ENCODE peak calls at places on chromosomes 11 and 22, in ten cellular contexts. U is stomach; Y is spleen; Z is effector memory CD4-positive, alpha-beta T cell; Q is CD8-positive, alpha-beta T cell; H is A549; F is adipocyte; S is endothelial cell of umbilical vein; I is suprapubic skin; T is endodermal cell. V is an unnamed sample.
A peak's percentile ranks its signal among the peaks of the same experiment; 100 is the strongest.

GRCh38 chr11:18671246-18671645 is 27.3 kb upstream of the TMEM86A start:
- DNase-seq in U (no peak), Y (no peak), Z (no peak), Q (no peak), H (no peak), F (no peak), S (no peak), I (no peak), T (no peak), V (no peak)

GRCh38 chr11:124670732-124671131 is 2.8 kb downstream of the SIAE start:
- DNase-seq in U (no peak), Y (no peak), Z (peak; percentile 14), Q (peak; percentile 6), H (no peak), F (no peak), S (no peak), I (no peak), T (no peak), V (no peak)

GRCh38 chr11:110894224-110894623 is 182.0 kb upstream of the ARHGAP20 start:
- DNase-seq in U (no peak), Y (no peak), Z (no peak), Q (no peak), H (no peak), F (no peak), S (no peak), I (no peak), T (no peak), V (no peak)

GRCh38 chr11:65316311-65316978 is 1.8 kb downstream of the CDC42EP2 start:
- DNase-seq in U (no peak), Y (no peak), Z (no peak), Q (no peak), H (no peak), F (peak; percentile 99), S (peak; percentile 48), I (peak; percentile 90), T (peak; percentile 60), V (no peak)

GRCh38 chr11:16933756-16934603 is 80.2 kb downstream of the PLEKHA7 start:
- DNase-seq in U (no peak), Y (no peak), Z (no peak), Q (no peak), H (no peak), F (no peak), S (no peak), I (no peak), T (peak; percentile 77), V (no peak)

GRCh38 chr11:104060004-104060403 is 23.6 kb downstream of the DDI1 start:
- DNase-seq in U (no peak), Y (no peak), Z (no peak), Q (no peak), H (no peak), F (peak; percentile 3), S (no peak), I (no peak), T (no peak), V (no peak)

GRCh38 chr11:56841210-56841810 is 92.8 kb upstream of the OR9G4 start:
- DNase-seq in U (peak; percentile 58), Y (no peak), Z (no peak), Q (no peak), H (peak; percentile 35), F (peak; percentile 86), S (peak; percentile 64), I (no peak), T (peak; percentile 79), V (no peak)

GRCh38 chr11:91624021-91624420 is 600.6 kb upstream of the FAT3 start:
- DNase-seq in U (no peak), Y (no peak), Z (no peak), Q (no peak), H (no peak), F (no peak), S (no peak), I (no peak), T (no peak), V (no peak)

GRCh38 chr11:64152841-64153691 is 12.8 kb downstream of the MACROD1 start:
- DNase-seq in U (peak; percentile 72), Y (peak; percentile 93), Z (peak; percentile 43), Q (peak; percentile 50), H (peak; percentile 94), F (peak; percentile 75), S (peak; percentile 42), I (no peak), T (peak; percentile 90), V (peak; percentile 78)

GRCh38 chr11:65110354-65110861 is 1.3 kb upstream of the TM7SF2 start:
- DNase-seq in U (peak; percentile 93), Y (peak; percentile 95), Z (peak; percentile 87), Q (peak; percentile 96), H (peak; percentile 86), F (peak; percentile 93), S (peak; percentile 87), I (peak; percentile 94), T (peak; percentile 98), V (peak; percentile 99)

GRCh38 chr11:16632295-16633200 is 105.9 kb upstream of the C11orf58 start:
- DNase-seq in U (no peak), Y (no peak), Z (no peak), Q (no peak), H (no peak), F (peak; percentile 46), S (peak; percentile 8), I (no peak), T (peak; percentile 55), V (no peak)

GRCh38 chr11:18191376-18191775 is 18.7 kb downstream of the MRGPRX4 start:
- DNase-seq in U (no peak), Y (no peak), Z (no peak), Q (no peak), H (no peak), F (no peak), S (no peak), I (no peak), T (no peak), V (no peak)

GRCh38 chr11:8577791-8578581 is 16.0 kb downstream of the STK33 start:
- DNase-seq in U (no peak), Y (no peak), Z (no peak), Q (no peak), H (no peak), F (no peak), S (no peak), I (no peak), T (no peak), V (no peak)

GRCh38 chr11:63445720-63446119 is 45.2 kb downstream of the PLAAT5 start:
- DNase-seq in U (no peak), Y (no peak), Z (no peak), Q (no peak), H (no peak), F (no peak), S (no peak), I (no peak), T (no peak), V (peak; percentile 23)

GRCh38 chr11:67062526-67063373 is 6.1 kb downstream of the RHOD start:
- DNase-seq in U (peak; percentile 56), Y (no peak), Z (no peak), Q (no peak), H (no peak), F (no peak), S (no peak), I (no peak), T (no peak), V (no peak)

GRCh38 chr22:25848954-25849353 is 107.0 kb downstream of the MYO18B start:
- DNase-seq in U (no peak), Y (peak; percentile 49), Z (no peak), Q (no peak), H (no peak), F (no peak), S (no peak), I (no peak), T (no peak), V (no peak)
- H3K4me1 ChIP-seq in U (no peaks in the 10 kb centered on the region), Y (no peaks in the 10 kb centered on the region), Z (no peaks in the 10 kb centered on the region), Q (no peaks in the 10 kb centered on the region), H (no peaks in the 10 kb centered on the region), F (no peaks in the 10 kb centered on the region), S (no peaks in the 10 kb centered on the region), I (no peaks in the 10 kb centered on the region), T (no peaks in the 10 kb centered on the region), V (no peaks in the 10 kb centered on the region)

DNA sequence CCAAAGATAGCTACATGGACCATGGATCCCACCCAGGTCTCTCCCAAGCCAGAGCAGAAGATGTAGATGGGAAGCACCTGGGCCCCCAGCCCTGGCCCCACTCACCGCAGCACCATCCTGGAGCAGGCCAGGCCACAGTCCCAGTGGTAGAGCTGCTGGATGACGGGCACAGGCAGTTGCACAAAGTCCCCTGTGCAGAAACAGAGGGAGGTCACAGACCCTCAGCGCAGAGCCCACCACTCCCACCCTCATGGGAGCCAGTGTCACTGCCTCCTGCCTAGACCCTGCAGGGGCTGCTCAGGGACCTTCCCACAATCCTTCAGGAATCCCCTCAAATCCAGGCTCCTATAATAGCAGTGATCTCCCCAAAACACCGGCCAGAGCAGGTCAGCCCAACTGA is 6.1 kb downstream of the GUCD1 start:
- DNase-seq in U (no peak), Y (no peak), Z (no peak), Q (no peak), H (no peak), F (no peak), S (no peak), I (no peak), T (no peak), V (no peak)
- H3K4me1 ChIP-seq in U (peaks cover 87% of the 10 kb centered on the region), Y (peaks cover 62% of the 10 kb centered on the region), Z (peaks cover 6% of the 10 kb centered on the region), Q (peaks cover 9% of the 10 kb centered on the region), H (peaks cover 42% of the 10 kb centered on the region), F (peaks cover 43% of the 10 kb centered on the region), S (peaks cover 8% of the 10 kb centered on the region), I (peaks cover 33% of the 10 kb centered on the region), T (no peaks in the 10 kb centered on the region), V (peaks cover 5% of the 10 kb centered on the region)

DNA sequence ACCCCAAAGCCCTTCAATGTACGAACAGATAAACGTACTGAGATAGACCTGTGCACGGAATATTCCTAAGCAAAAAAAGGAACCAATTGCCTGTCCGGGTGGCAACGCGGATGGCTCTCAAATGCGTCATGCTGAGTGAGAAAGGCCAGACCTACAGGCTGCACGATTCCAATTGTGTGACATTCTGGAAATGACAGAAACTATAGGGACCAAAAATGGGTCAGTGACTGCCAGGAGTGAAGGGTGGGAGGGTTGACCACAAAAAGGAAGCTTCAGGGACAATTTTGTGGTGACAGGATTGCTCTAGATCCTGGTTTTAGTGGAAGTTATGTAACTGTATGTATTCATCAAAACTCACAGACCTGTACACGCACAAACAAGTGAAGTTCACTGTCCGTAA is 24.0 kb upstream of the SYT8 start:
- DNase-seq in U (no peak), Y (no peak), Z (no peak), Q (no peak), H (no peak), F (no peak), S (no peak), I (no peak), T (no peak), V (no peak)
- H3K4me1 ChIP-seq in U (no peaks in the 10 kb centered on the region), Y (no peaks in the 10 kb centered on the region), Z (no peaks in the 10 kb centered on the region), Q (no peaks in the 10 kb centered on the region), H (no peaks in the 10 kb centered on the region), F (no peaks in the 10 kb centered on the region), S (no peaks in the 10 kb centered on the region), I (no peaks in the 10 kb centered on the region), T (no peaks in the 10 kb centered on the region), V (no peaks in the 10 kb centered on the region)

DNA sequence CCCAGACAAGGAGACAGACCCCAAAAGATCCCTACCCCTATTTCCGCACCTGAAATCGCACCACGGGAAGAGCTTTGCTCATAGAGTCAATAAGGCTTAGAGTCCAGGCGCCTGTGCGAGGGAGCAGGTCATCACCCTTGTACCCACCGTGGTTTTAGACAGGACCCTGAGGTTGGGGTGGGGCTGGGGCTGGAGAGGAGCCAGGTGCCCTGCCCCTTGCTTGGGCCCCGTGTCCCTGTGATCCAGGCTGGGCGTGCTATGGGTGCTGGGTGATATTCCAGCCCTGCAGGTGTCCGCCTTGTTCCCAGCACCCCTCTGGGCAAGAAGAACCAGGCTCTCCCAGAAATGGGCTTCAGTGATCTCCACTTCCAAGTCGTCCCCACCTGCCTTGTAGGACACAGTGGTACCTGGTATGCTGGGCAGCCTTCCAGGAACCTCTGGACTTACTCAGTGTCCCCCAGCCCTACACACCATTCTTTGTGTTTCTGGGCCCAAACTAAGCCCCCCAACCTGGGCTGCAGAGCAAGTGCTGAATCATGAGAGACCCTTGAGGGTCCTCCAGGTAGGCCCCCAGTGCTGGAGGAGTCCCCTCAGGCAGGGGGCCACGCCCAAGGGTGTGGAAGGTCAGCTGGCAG is 4.5 kb downstream of the CD81 start:
- DNase-seq in U (no peak), Y (peak; percentile 76), Z (no peak), Q (no peak), H (no peak), F (no peak), S (no peak), I (no peak), T (no peak), V (no peak)
- H3K4me1 ChIP-seq in U (peaks cover 87% of the 10 kb centered on the region), Y (peaks cover 88% of the 10 kb centered on the region), Z (peaks cover 42% of the 10 kb centered on the region), Q (peaks cover 65% of the 10 kb centered on the region), H (peaks cover 47% of the 10 kb centered on the region), F (peaks cover 52% of the 10 kb centered on the region), S (peaks cover 52% of the 10 kb centered on the region), I (peaks cover 91% of the 10 kb centered on the region), T (no peaks in the 10 kb centered on the region), V (peaks cover 37% of the 10 kb centered on the region)